ENCODE peak calls at places on chromosomes 3 and 15, in eight cellular contexts. T is A549, N is HCT116, B is adipocyte, P is uterus, Z is tibial nerve, V is BE2C, S is psoas muscle. H is an unnamed sample.

GRCh38 chr15:43118276-43118675 is 12.4 kb upstream of the UBR1 start:
- DNase-seq in B (no peak), N (no peak), V (no peak), T (no peak), P (no peak), Z (no peak), S (no peak), H (no peak)

GRCh38 chr3:156745766-156746165 is 71.4 kb downstream of the TIPARP start:
- DNase-seq in S (no peak), B (peak; percentile 37), T (no peak), Z (no peak), N (no peak), V (no peak), P (no peak), H (no peak)

GRCh38 chr15:55737373-55737772 is 5.6 kb downstream of the PRTG start:
- DNase-seq in P (no peak), S (no peak), T (no peak), Z (no peak), B (peak; percentile 17), V (peak; percentile 30), N (no peak), H (no peak)

GRCh38 chr15:72183781-72184164 is 13.8 kb downstream of the GRAMD2A start:
- DNase-seq in P (no peak), Z (no peak), S (no peak), T (no peak), V (no peak), B (no peak), N (no peak), H (no peak)

GRCh38 chr3:122742234-122742633 is 51.4 kb downstream of the HSPBAP1 start:
- DNase-seq in P (no peak), T (no peak), Z (no peak), N (no peak), S (no peak), B (no peak), V (no peak), H (no peak)

GRCh38 chr15:34122771-34123183 is 20.9 kb downstream of the PGBD4 start:
- DNase-seq in Z (no peak), P (no peak), S (no peak), N (no peak), B (no peak), T (no peak), V (no peak), H (no peak)

GRCh38 chr3:194148383-194148782 is 12.4 kb downstream of the HES1 start:
- DNase-seq in B (peak; percentile 36), V (no peak), N (no peak), T (no peak), P (no peak), S (no peak), Z (peak; percentile 45), H (no peak)

GRCh38 chr3:44899683-44900367 is 25.4 kb downstream of the TGM4 start:
- DNase-seq in T (no peak), S (no peak), N (no peak), V (no peak), B (no peak), Z (no peak), P (no peak), H (no peak)

GRCh38 chr15:76191539-76192244 is 119.6 kb downstream of the ETFA start:
- DNase-seq in N (no peak), T (no peak), V (no peak), Z (no peak), P (no peak), S (no peak), B (no peak), H (no peak)

GRCh38 chr15:74265046-74265639 is 29.0 kb downstream of the CCDC33 start:
- DNase-seq in B (peak; percentile 42), T (no peak), P (no peak), N (no peak), S (peak; percentile 53), V (no peak), Z (no peak), H (no peak)

GRCh38 chr3:159988617-159989251 is at the start of gene IL12A:
- DNase-seq in N (peak; percentile 52), Z (peak; percentile 71), B (peak; percentile 92), S (peak; percentile 85), T (peak; percentile 82), V (peak; percentile 87), P (peak; percentile 75), H (peak; percentile 95)

GRCh38 chr3:129587061-129587460 is 19.4 kb downstream of the PLXND1 start:
- DNase-seq in N (no peak), Z (peak; percentile 70), T (no peak), P (peak; percentile 75), S (no peak), V (no peak), B (no peak), H (no peak)

GRCh38 chr15:69277316-69277715 is 21.4 kb upstream of the PAQR5 start:
- DNase-seq in N (no peak), P (no peak), B (no peak), V (no peak), S (no peak), Z (no peak), T (no peak), H (no peak)

GRCh38 chr3:32181801-32182200 is 56.7 kb upstream of the CMTM8 start:
- DNase-seq in N (no peak), T (no peak), P (no peak), S (no peak), B (no peak), V (no peak), Z (no peak), H (no peak)

GRCh38 chr3:30315452-30315851 is 290.9 kb upstream of the TGFBR2 start:
- DNase-seq in T (no peak), Z (no peak), S (no peak), N (no peak), B (peak; percentile 47), P (no peak), V (no peak), H (no peak)

GRCh38 chr3:108388136-108389132 is 92.1 kb downstream of the HHLA2 start:
- DNase-seq in T (no peak), Z (no peak), S (no peak), B (no peak), N (no peak), P (no peak), V (no peak), H (no peak)

GRCh38 chr15:66505818-66506217 is 692 bp downstream of the ZWILCH start:
- DNase-seq in P (no peak), V (no peak), N (no peak), B (no peak), Z (no peak), T (no peak), S (no peak), H (no peak)

GRCh38 chr15:80996247-80996646 is 4.5 kb upstream of the TLNRD1 start:
- DNase-seq in V (no peak), B (no peak), P (no peak), S (no peak), T (no peak), Z (no peak), N (no peak), H (no peak)

GRCh38 chr3:188248036-188248561 is 94.1 kb downstream of the LPP start:
- DNase-seq in P (no peak), S (no peak), B (no peak), T (no peak), Z (no peak), N (no peak), V (no peak), H (no peak)
- H3K4me3 ChIP-seq in P (no peak overlapping the region), S (no peak overlapping the region), B (no peak overlapping the region), T (no peak overlapping the region), Z (no peak overlapping the region), N (no peak overlapping the region), V (no peak overlapping the region), H (no peak overlapping the region)

GRCh38 chr3:154976072-154976983 is 103.8 kb upstream of the MME start:
- DNase-seq in N (no peak), Z (no peak), B (no peak), S (no peak), P (no peak), T (no peak), V (no peak), H (no peak)

GRCh38 chr3:154981201-154981600 is 98.9 kb upstream of the MME start:
- DNase-seq in B (peak; percentile 41), T (no peak), Z (no peak), N (no peak), S (no peak), V (no peak), P (no peak), H (no peak)

GRCh38 chr3:154973851-154974250 is 106.3 kb upstream of the MME start:
- DNase-seq in S (no peak), T (no peak), Z (no peak), B (no peak), V (no peak), P (no peak), N (no peak), H (no peak)

GRCh38 chr3:154979327-154979726 is 100.8 kb upstream of the MME start:
- DNase-seq in N (no peak), Z (no peak), V (no peak), B (no peak), T (no peak), S (no peak), P (no peak), H (no peak)
- H3K4me1 ChIP-seq in N (no peaks in the 10 kb centered on the region), Z (no peaks in the 10 kb centered on the region), V (no peaks in the 10 kb centered on the region), B (peaks cover 43% of the 10 kb centered on the region), T (no peaks in the 10 kb centered on the region), S (no peaks in the 10 kb centered on the region), P (no peaks in the 10 kb centered on the region), H (no peaks in the 10 kb centered on the region)

GRCh38 chr3:152206243-152206642 is 62.5 kb upstream of the MBNL1 start:
- DNase-seq in S (no peak), N (no peak), T (no peak), P (no peak), Z (no peak), B (no peak), V (no peak), H (no peak)

GRCh38 chr3:152203677-152204076 is 65.1 kb upstream of the MBNL1 start:
- DNase-seq in S (no peak), V (no peak), N (no peak), P (no peak), T (no peak), Z (no peak), B (peak; percentile 66), H (no peak)

GRCh38 chr3:152202976-152203626 is 65.6 kb upstream of the MBNL1 start:
- DNase-seq in N (no peak), S (no peak), V (no peak), Z (no peak), B (no peak), T (no peak), P (no peak), H (no peak)

GRCh38 chr3:152205097-152205593 is 63.6 kb upstream of the MBNL1 start:
- DNase-seq in V (no peak), N (no peak), P (no peak), Z (no peak), S (no peak), T (no peak), B (no peak), H (no peak)

GRCh38 chr3:152204218-152204617 is 64.5 kb upstream of the MBNL1 start:
- DNase-seq in S (no peak), P (no peak), T (no peak), N (no peak), B (no peak), V (no peak), Z (no peak), H (no peak)
- H3K4me3 ChIP-seq in S (peak overlapping the region; percentile 61), P (peak overlapping the region; percentile 18), T (no peak overlapping the region), N (no peak overlapping the region), B (peak overlapping the region; percentile 62), V (no peak overlapping the region), Z (peak overlapping the region; percentile 37), H (peak overlapping the region; percentile 22)

DNA sequence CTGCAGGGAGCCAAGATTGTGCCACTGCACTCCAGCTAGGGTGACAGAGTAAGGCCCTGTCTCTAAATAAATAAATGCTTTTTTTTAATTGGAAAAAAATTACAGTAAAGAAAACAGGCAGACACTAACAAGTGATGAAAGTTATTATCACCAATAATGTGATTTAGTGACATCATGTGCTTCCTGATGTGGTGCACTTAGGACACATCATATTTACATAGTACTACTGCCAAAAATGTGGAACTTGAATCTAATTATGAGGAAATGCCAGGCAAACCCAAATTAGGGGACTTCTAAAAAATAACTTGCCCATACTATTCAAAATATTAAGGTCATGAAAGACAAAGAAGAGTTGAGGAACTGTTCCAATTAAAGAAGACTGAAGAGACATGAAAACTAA is 30.8 kb downstream of the MAP4 start:
- DNase-seq in P (no peak), N (no peak), B (no peak), S (no peak), T (no peak), V (no peak), Z (no peak), H (no peak)
- H3K4me1 ChIP-seq in P (no peaks in the 10 kb centered on the region), N (peaks cover 23% of the 10 kb centered on the region), B (peaks cover 40% of the 10 kb centered on the region), S (peaks cover 63% of the 10 kb centered on the region), T (peaks cover 42% of the 10 kb centered on the region), V (no peaks in the 10 kb centered on the region), Z (no peaks in the 10 kb centered on the region), H (peaks cover 27% of the 10 kb centered on the region)